ENCODE peak calls at places on chromosome X, in eight cellular contexts. One of them, this sample, is unnamed.

GRCh38 chrX:13699183-13699826 is 10.4 kb downstream of the RAB9A start:
- DNase-seq in epithelial cell of proximal tubule: no peak
- DNase-seq in ELR: peak
- DNase-seq in HT1080: peak
- DNase-seq in SW480: no peak
- DNase-seq in stimulated activated CD4-positive, alpha-beta T cell treated with anti-CD3 and anti-CD28 coated beads, Interleukin-12 subunit alpha, Interleukin-12 subunit beta, amount 100 ng/mL, for 24 hours: no peak
- DNase-seq in GM20000: peak
- DNase-seq in stimulated activated CD8-positive, alpha-beta memory T cell treated with anti-CD3 and anti-CD28 coated beads, Interleukin-7, amount 100 ng/mL, for 24 hours: no peak
- DNase-seq in this sample: peak

GRCh38 chrX:96540111-96540631 is 144.5 kb upstream of the DIAPH2 start:
- DNase-seq in SW480: no peak
- DNase-seq in ELR: no peak
- DNase-seq in GM20000: no peak
- DNase-seq in HT1080: no peak
- DNase-seq in epithelial cell of proximal tubule: no peak
- DNase-seq in stimulated activated CD4-positive, alpha-beta T cell treated with anti-CD3 and anti-CD28 coated beads, Interleukin-12 subunit alpha, Interleukin-12 subunit beta, amount 100 ng/mL, for 24 hours: no peak
- DNase-seq in stimulated activated CD8-positive, alpha-beta memory T cell treated with anti-CD3 and anti-CD28 coated beads, Interleukin-7, amount 100 ng/mL, for 24 hours: no peak
- DNase-seq in this sample: no peak

GRCh38 chrX:131671714-131672113 is 127.8 kb downstream of the OR13H1 start:
- DNase-seq in GM20000: no peak
- DNase-seq in epithelial cell of proximal tubule: no peak
- DNase-seq in HT1080: no peak
- DNase-seq in ELR: no peak
- DNase-seq in SW480: no peak
- DNase-seq in stimulated activated CD4-positive, alpha-beta T cell treated with anti-CD3 and anti-CD28 coated beads, Interleukin-12 subunit alpha, Interleukin-12 subunit beta, amount 100 ng/mL, for 24 hours: no peak
- DNase-seq in stimulated activated CD8-positive, alpha-beta memory T cell treated with anti-CD3 and anti-CD28 coated beads, Interleukin-7, amount 100 ng/mL, for 24 hours: no peak
- DNase-seq in this sample: no peak

GRCh38 chrX:33086886-33087285 is 124.5 kb downstream of the DMD start:
- DNase-seq in GM20000: no peak
- DNase-seq in SW480: no peak
- DNase-seq in stimulated activated CD8-positive, alpha-beta memory T cell treated with anti-CD3 and anti-CD28 coated beads, Interleukin-7, amount 100 ng/mL, for 24 hours: no peak
- DNase-seq in HT1080: no peak
- DNase-seq in stimulated activated CD4-positive, alpha-beta T cell treated with anti-CD3 and anti-CD28 coated beads, Interleukin-12 subunit alpha, Interleukin-12 subunit beta, amount 100 ng/mL, for 24 hours: no peak
- DNase-seq in epithelial cell of proximal tubule: no peak
- DNase-seq in ELR: no peak
- DNase-seq in this sample: no peak

GRCh38 chrX:70454441-70455365 is 10.1 kb downstream of the DLG3 start:
- DNase-seq in stimulated activated CD8-positive, alpha-beta memory T cell treated with anti-CD3 and anti-CD28 coated beads, Interleukin-7, amount 100 ng/mL, for 24 hours: peak
- DNase-seq in epithelial cell of proximal tubule: no peak
- DNase-seq in SW480: peak
- DNase-seq in stimulated activated CD4-positive, alpha-beta T cell treated with anti-CD3 and anti-CD28 coated beads, Interleukin-12 subunit alpha, Interleukin-12 subunit beta, amount 100 ng/mL, for 24 hours: peak
- DNase-seq in GM20000: peak
- DNase-seq in ELR: peak
- DNase-seq in HT1080: peak
- DNase-seq in this sample: peak

GRCh38 chrX:71225661-71226060 is 2.6 kb downstream of the GJB1 start:
- DNase-seq in SW480: no peak
- DNase-seq in stimulated activated CD4-positive, alpha-beta T cell treated with anti-CD3 and anti-CD28 coated beads, Interleukin-12 subunit alpha, Interleukin-12 subunit beta, amount 100 ng/mL, for 24 hours: no peak
- DNase-seq in ELR: peak
- DNase-seq in HT1080: no peak
- DNase-seq in GM20000: no peak
- DNase-seq in stimulated activated CD8-positive, alpha-beta memory T cell treated with anti-CD3 and anti-CD28 coated beads, Interleukin-7, amount 100 ng/mL, for 24 hours: no peak
- DNase-seq in epithelial cell of proximal tubule: no peak
- DNase-seq in this sample: no peak

GRCh38 chrX:151870603-151871002 is 42.1 kb upstream of the MAGEA4 start:
- DNase-seq in stimulated activated CD8-positive, alpha-beta memory T cell treated with anti-CD3 and anti-CD28 coated beads, Interleukin-7, amount 100 ng/mL, for 24 hours: no peak
- DNase-seq in SW480: no peak
- DNase-seq in GM20000: no peak
- DNase-seq in stimulated activated CD4-positive, alpha-beta T cell treated with anti-CD3 and anti-CD28 coated beads, Interleukin-12 subunit alpha, Interleukin-12 subunit beta, amount 100 ng/mL, for 24 hours: no peak
- DNase-seq in ELR: peak
- DNase-seq in HT1080: peak
- DNase-seq in epithelial cell of proximal tubule: peak
- DNase-seq in this sample: no peak

GRCh38 chrX:1412551-1413161 is 20.7 kb upstream of the SLC25A6 start:
- DNase-seq in stimulated activated CD4-positive, alpha-beta T cell treated with anti-CD3 and anti-CD28 coated beads, Interleukin-12 subunit alpha, Interleukin-12 subunit beta, amount 100 ng/mL, for 24 hours: no peak
- DNase-seq in HT1080: no peak
- DNase-seq in epithelial cell of proximal tubule: no peak
- DNase-seq in GM20000: no peak
- DNase-seq in stimulated activated CD8-positive, alpha-beta memory T cell treated with anti-CD3 and anti-CD28 coated beads, Interleukin-7, amount 100 ng/mL, for 24 hours: no peak
- DNase-seq in ELR: no peak
- DNase-seq in SW480: no peak
- DNase-seq in this sample: peak

GRCh38 chrX:109943092-109943739 is 59.7 kb upstream of the TMEM164 start:
- DNase-seq in GM20000: no peak
- DNase-seq in SW480: peak
- DNase-seq in stimulated activated CD4-positive, alpha-beta T cell treated with anti-CD3 and anti-CD28 coated beads, Interleukin-12 subunit alpha, Interleukin-12 subunit beta, amount 100 ng/mL, for 24 hours: no peak
- DNase-seq in HT1080: no peak
- DNase-seq in ELR: no peak
- DNase-seq in epithelial cell of proximal tubule: no peak
- DNase-seq in stimulated activated CD8-positive, alpha-beta memory T cell treated with anti-CD3 and anti-CD28 coated beads, Interleukin-7, amount 100 ng/mL, for 24 hours: no peak
- DNase-seq in this sample: no peak

GRCh38 chrX:35562395-35562794 is 235.7 kb upstream of the MAGEB16 start:
- DNase-seq in epithelial cell of proximal tubule: no peak
- DNase-seq in GM20000: no peak
- DNase-seq in SW480: no peak
- DNase-seq in stimulated activated CD8-positive, alpha-beta memory T cell treated with anti-CD3 and anti-CD28 coated beads, Interleukin-7, amount 100 ng/mL, for 24 hours: no peak
- DNase-seq in ELR: no peak
- DNase-seq in stimulated activated CD4-positive, alpha-beta T cell treated with anti-CD3 and anti-CD28 coated beads, Interleukin-12 subunit alpha, Interleukin-12 subunit beta, amount 100 ng/mL, for 24 hours: no peak
- DNase-seq in HT1080: no peak
- DNase-seq in this sample: no peak

GRCh38 chrX:56219702-56220101 is 12.5 kb upstream of the KLF8 start:
- DNase-seq in GM20000: no peak
- DNase-seq in stimulated activated CD4-positive, alpha-beta T cell treated with anti-CD3 and anti-CD28 coated beads, Interleukin-12 subunit alpha, Interleukin-12 subunit beta, amount 100 ng/mL, for 24 hours: no peak
- DNase-seq in SW480: no peak
- DNase-seq in HT1080: no peak
- DNase-seq in stimulated activated CD8-positive, alpha-beta memory T cell treated with anti-CD3 and anti-CD28 coated beads, Interleukin-7, amount 100 ng/mL, for 24 hours: no peak
- DNase-seq in ELR: no peak
- DNase-seq in epithelial cell of proximal tubule: no peak
- DNase-seq in this sample: no peak

GRCh38 chrX:40169193-40170086 is 71.7 kb upstream of the BCOR start:
- DNase-seq in ELR: peak
- DNase-seq in stimulated activated CD8-positive, alpha-beta memory T cell treated with anti-CD3 and anti-CD28 coated beads, Interleukin-7, amount 100 ng/mL, for 24 hours: peak
- DNase-seq in GM20000: peak
- DNase-seq in epithelial cell of proximal tubule: peak
- DNase-seq in stimulated activated CD4-positive, alpha-beta T cell treated with anti-CD3 and anti-CD28 coated beads, Interleukin-12 subunit alpha, Interleukin-12 subunit beta, amount 100 ng/mL, for 24 hours: peak
- DNase-seq in SW480: peak
- DNase-seq in HT1080: no peak
- DNase-seq in this sample: peak

GRCh38 chrX:10119399-10119990 is 37.3 kb upstream of the CLCN4 start:
- DNase-seq in epithelial cell of proximal tubule: peak
- DNase-seq in HT1080: peak
- DNase-seq in SW480: peak
- DNase-seq in GM20000: peak
- DNase-seq in stimulated activated CD8-positive, alpha-beta memory T cell treated with anti-CD3 and anti-CD28 coated beads, Interleukin-7, amount 100 ng/mL, for 24 hours: peak
- DNase-seq in ELR: peak
- DNase-seq in stimulated activated CD4-positive, alpha-beta T cell treated with anti-CD3 and anti-CD28 coated beads, Interleukin-12 subunit alpha, Interleukin-12 subunit beta, amount 100 ng/mL, for 24 hours: peak
- DNase-seq in this sample: peak

GRCh38 chrX:38870386-38870895 is 69.2 kb downstream of the MID1IP1 start:
- DNase-seq in GM20000: no peak
- DNase-seq in stimulated activated CD8-positive, alpha-beta memory T cell treated with anti-CD3 and anti-CD28 coated beads, Interleukin-7, amount 100 ng/mL, for 24 hours: no peak
- DNase-seq in SW480: no peak
- DNase-seq in epithelial cell of proximal tubule: no peak
- DNase-seq in HT1080: no peak
- DNase-seq in stimulated activated CD4-positive, alpha-beta T cell treated with anti-CD3 and anti-CD28 coated beads, Interleukin-12 subunit alpha, Interleukin-12 subunit beta, amount 100 ng/mL, for 24 hours: no peak
- DNase-seq in ELR: no peak
- DNase-seq in this sample: no peak

GRCh38 chrX:47030339-47030738 is 47.9 kb upstream of the RGN start:
- DNase-seq in GM20000: peak
- DNase-seq in HT1080: peak
- DNase-seq in stimulated activated CD4-positive, alpha-beta T cell treated with anti-CD3 and anti-CD28 coated beads, Interleukin-12 subunit alpha, Interleukin-12 subunit beta, amount 100 ng/mL, for 24 hours: no peak
- DNase-seq in ELR: peak
- DNase-seq in epithelial cell of proximal tubule: peak
- DNase-seq in SW480: peak
- DNase-seq in stimulated activated CD8-positive, alpha-beta memory T cell treated with anti-CD3 and anti-CD28 coated beads, Interleukin-7, amount 100 ng/mL, for 24 hours: no peak
- DNase-seq in this sample: peak

GRCh38 chrX:115460565-115460888 is 100.4 kb upstream of the PLS3 start:
- DNase-seq in ELR: no peak
- DNase-seq in stimulated activated CD4-positive, alpha-beta T cell treated with anti-CD3 and anti-CD28 coated beads, Interleukin-12 subunit alpha, Interleukin-12 subunit beta, amount 100 ng/mL, for 24 hours: no peak
- DNase-seq in epithelial cell of proximal tubule: no peak
- DNase-seq in stimulated activated CD8-positive, alpha-beta memory T cell treated with anti-CD3 and anti-CD28 coated beads, Interleukin-7, amount 100 ng/mL, for 24 hours: no peak
- DNase-seq in GM20000: no peak
- DNase-seq in HT1080: no peak
- DNase-seq in SW480: no peak
- DNase-seq in this sample: no peak

GRCh38 chrX:114134465-114134864 is 449.4 kb upstream of the HTR2C start:
- DNase-seq in SW480: no peak
- DNase-seq in HT1080: peak
- DNase-seq in epithelial cell of proximal tubule: no peak
- DNase-seq in stimulated activated CD4-positive, alpha-beta T cell treated with anti-CD3 and anti-CD28 coated beads, Interleukin-12 subunit alpha, Interleukin-12 subunit beta, amount 100 ng/mL, for 24 hours: no peak
- DNase-seq in GM20000: no peak
- DNase-seq in stimulated activated CD8-positive, alpha-beta memory T cell treated with anti-CD3 and anti-CD28 coated beads, Interleukin-7, amount 100 ng/mL, for 24 hours: no peak
- DNase-seq in ELR: peak
- DNase-seq in this sample: no peak

GRCh38 chrX:36867143-36867542 is 141.0 kb upstream of the FAM47C start:
- DNase-seq in SW480: peak
- DNase-seq in stimulated activated CD8-positive, alpha-beta memory T cell treated with anti-CD3 and anti-CD28 coated beads, Interleukin-7, amount 100 ng/mL, for 24 hours: no peak
- DNase-seq in stimulated activated CD4-positive, alpha-beta T cell treated with anti-CD3 and anti-CD28 coated beads, Interleukin-12 subunit alpha, Interleukin-12 subunit beta, amount 100 ng/mL, for 24 hours: no peak
- DNase-seq in GM20000: peak
- DNase-seq in epithelial cell of proximal tubule: no peak
- DNase-seq in ELR: peak
- DNase-seq in HT1080: peak
- DNase-seq in this sample: peak

GRCh38 chrX:30150196-30150895 is 65.0 kb upstream of the MAGEB2 start:
- DNase-seq in GM20000: no peak
- DNase-seq in SW480: no peak
- DNase-seq in epithelial cell of proximal tubule: no peak
- DNase-seq in stimulated activated CD8-positive, alpha-beta memory T cell treated with anti-CD3 and anti-CD28 coated beads, Interleukin-7, amount 100 ng/mL, for 24 hours: no peak
- DNase-seq in HT1080: peak
- DNase-seq in stimulated activated CD4-positive, alpha-beta T cell treated with anti-CD3 and anti-CD28 coated beads, Interleukin-12 subunit alpha, Interleukin-12 subunit beta, amount 100 ng/mL, for 24 hours: no peak
- DNase-seq in ELR: peak
- DNase-seq in this sample: no peak

GRCh38 chrX:51459125-51459524 is 37.3 kb downstream of the NUDT11 start:
- DNase-seq in ELR: peak
- DNase-seq in epithelial cell of proximal tubule: no peak
- DNase-seq in stimulated activated CD4-positive, alpha-beta T cell treated with anti-CD3 and anti-CD28 coated beads, Interleukin-12 subunit alpha, Interleukin-12 subunit beta, amount 100 ng/mL, for 24 hours: no peak
- DNase-seq in SW480: peak
- DNase-seq in stimulated activated CD8-positive, alpha-beta memory T cell treated with anti-CD3 and anti-CD28 coated beads, Interleukin-7, amount 100 ng/mL, for 24 hours: no peak
- DNase-seq in HT1080: no peak
- DNase-seq in GM20000: no peak
- DNase-seq in this sample: no peak

GRCh38 chrX:27815209-27815608 is 7.4 kb downstream of the MAGEB10 start:
- DNase-seq in GM20000: no peak
- DNase-seq in stimulated activated CD8-positive, alpha-beta memory T cell treated with anti-CD3 and anti-CD28 coated beads, Interleukin-7, amount 100 ng/mL, for 24 hours: no peak
- DNase-seq in stimulated activated CD4-positive, alpha-beta T cell treated with anti-CD3 and anti-CD28 coated beads, Interleukin-12 subunit alpha, Interleukin-12 subunit beta, amount 100 ng/mL, for 24 hours: no peak
- DNase-seq in SW480: no peak
- DNase-seq in ELR: peak
- DNase-seq in HT1080: peak
- DNase-seq in epithelial cell of proximal tubule: no peak
- DNase-seq in this sample: no peak

GRCh38 chrX:19882066-19882775 is 5.2 kb downstream of the SH3KBP1 start:
- DNase-seq in stimulated activated CD4-positive, alpha-beta T cell treated with anti-CD3 and anti-CD28 coated beads, Interleukin-12 subunit alpha, Interleukin-12 subunit beta, amount 100 ng/mL, for 24 hours: no peak
- DNase-seq in HT1080: peak
- DNase-seq in SW480: peak
- DNase-seq in epithelial cell of proximal tubule: no peak
- DNase-seq in stimulated activated CD8-positive, alpha-beta memory T cell treated with anti-CD3 and anti-CD28 coated beads, Interleukin-7, amount 100 ng/mL, for 24 hours: no peak
- DNase-seq in ELR: peak
- DNase-seq in GM20000: no peak
- DNase-seq in this sample: no peak

GRCh38 chrX:133191739-133192039 is 26.5 kb downstream of the TFDP3 start:
- DNase-seq in SW480: peak
- DNase-seq in GM20000: no peak
- DNase-seq in HT1080: no peak
- DNase-seq in stimulated activated CD4-positive, alpha-beta T cell treated with anti-CD3 and anti-CD28 coated beads, Interleukin-12 subunit alpha, Interleukin-12 subunit beta, amount 100 ng/mL, for 24 hours: no peak
- DNase-seq in ELR: no peak
- DNase-seq in stimulated activated CD8-positive, alpha-beta memory T cell treated with anti-CD3 and anti-CD28 coated beads, Interleukin-7, amount 100 ng/mL, for 24 hours: no peak
- DNase-seq in epithelial cell of proximal tubule: no peak
- DNase-seq in this sample: no peak

GRCh38 chrX:13826770-13827169 is 9.9 kb upstream of the GPM6B start:
- DNase-seq in ELR: no peak
- DNase-seq in GM20000: no peak
- DNase-seq in stimulated activated CD8-positive, alpha-beta memory T cell treated with anti-CD3 and anti-CD28 coated beads, Interleukin-7, amount 100 ng/mL, for 24 hours: no peak
- DNase-seq in epithelial cell of proximal tubule: no peak
- DNase-seq in stimulated activated CD4-positive, alpha-beta T cell treated with anti-CD3 and anti-CD28 coated beads, Interleukin-12 subunit alpha, Interleukin-12 subunit beta, amount 100 ng/mL, for 24 hours: no peak
- DNase-seq in HT1080: no peak
- DNase-seq in SW480: no peak
- DNase-seq in this sample: no peak

GRCh38 chrX:74251006-74251930 is 52.7 kb upstream of the ZCCHC13 start:
- DNase-seq in HT1080: no peak
- DNase-seq in SW480: no peak
- DNase-seq in epithelial cell of proximal tubule: no peak
- DNase-seq in GM20000: no peak
- DNase-seq in stimulated activated CD4-positive, alpha-beta T cell treated with anti-CD3 and anti-CD28 coated beads, Interleukin-12 subunit alpha, Interleukin-12 subunit beta, amount 100 ng/mL, for 24 hours: no peak
- DNase-seq in ELR: peak
- DNase-seq in stimulated activated CD8-positive, alpha-beta memory T cell treated with anti-CD3 and anti-CD28 coated beads, Interleukin-7, amount 100 ng/mL, for 24 hours: no peak
- DNase-seq in this sample: no peak

GRCh38 chrX:19576742-19577141 is 61.4 kb upstream of the MAP3K15 start:
- DNase-seq in stimulated activated CD8-positive, alpha-beta memory T cell treated with anti-CD3 and anti-CD28 coated beads, Interleukin-7, amount 100 ng/mL, for 24 hours: no peak
- DNase-seq in GM20000: no peak
- DNase-seq in ELR: no peak
- DNase-seq in HT1080: no peak
- DNase-seq in SW480: no peak
- DNase-seq in stimulated activated CD4-positive, alpha-beta T cell treated with anti-CD3 and anti-CD28 coated beads, Interleukin-12 subunit alpha, Interleukin-12 subunit beta, amount 100 ng/mL, for 24 hours: no peak
- DNase-seq in epithelial cell of proximal tubule: no peak
- DNase-seq in this sample: no peak

GRCh38 chrX:153946910-153947769 is 2.7 kb upstream of the RENBP start:
- DNase-seq in stimulated activated CD8-positive, alpha-beta memory T cell treated with anti-CD3 and anti-CD28 coated beads, Interleukin-7, amount 100 ng/mL, for 24 hours: peak
- DNase-seq in GM20000: peak
- DNase-seq in SW480: peak
- DNase-seq in HT1080: peak
- DNase-seq in stimulated activated CD4-positive, alpha-beta T cell treated with anti-CD3 and anti-CD28 coated beads, Interleukin-12 subunit alpha, Interleukin-12 subunit beta, amount 100 ng/mL, for 24 hours: peak
- DNase-seq in epithelial cell of proximal tubule: no peak
- DNase-seq in ELR: peak
- DNase-seq in this sample: peak

GRCh38 chrX:113833096-113833495 is 750.8 kb upstream of the HTR2C start:
- DNase-seq in stimulated activated CD8-positive, alpha-beta memory T cell treated with anti-CD3 and anti-CD28 coated beads, Interleukin-7, amount 100 ng/mL, for 24 hours: no peak
- DNase-seq in HT1080: peak
- DNase-seq in stimulated activated CD4-positive, alpha-beta T cell treated with anti-CD3 and anti-CD28 coated beads, Interleukin-12 subunit alpha, Interleukin-12 subunit beta, amount 100 ng/mL, for 24 hours: no peak
- DNase-seq in epithelial cell of proximal tubule: no peak
- DNase-seq in GM20000: no peak
- DNase-seq in ELR: no peak
- DNase-seq in SW480: no peak
- DNase-seq in this sample: no peak

GRCh38 chrX:71911023-71911730 is 532 bp downstream of the NHSL2 start:
- DNase-seq in HT1080: peak
- DNase-seq in GM20000: peak
- DNase-seq in stimulated activated CD4-positive, alpha-beta T cell treated with anti-CD3 and anti-CD28 coated beads, Interleukin-12 subunit alpha, Interleukin-12 subunit beta, amount 100 ng/mL, for 24 hours: no peak
- DNase-seq in SW480: no peak
- DNase-seq in ELR: peak
- DNase-seq in stimulated activated CD8-positive, alpha-beta memory T cell treated with anti-CD3 and anti-CD28 coated beads, Interleukin-7, amount 100 ng/mL, for 24 hours: peak
- DNase-seq in epithelial cell of proximal tubule: no peak
- DNase-seq in this sample: peak

GRCh38 chrX:75303795-75304194 is 29.9 kb downstream of the UPRT start:
- DNase-seq in HT1080: no peak
- DNase-seq in SW480: no peak
- DNase-seq in stimulated activated CD4-positive, alpha-beta T cell treated with anti-CD3 and anti-CD28 coated beads, Interleukin-12 subunit alpha, Interleukin-12 subunit beta, amount 100 ng/mL, for 24 hours: no peak
- DNase-seq in epithelial cell of proximal tubule: no peak
- DNase-seq in ELR: no peak
- DNase-seq in GM20000: no peak
- DNase-seq in stimulated activated CD8-positive, alpha-beta memory T cell treated with anti-CD3 and anti-CD28 coated beads, Interleukin-7, amount 100 ng/mL, for 24 hours: no peak
- DNase-seq in this sample: no peak

GRCh38 chrX:133513116-133513515 is 97.8 kb upstream of the GPC4 start:
- DNase-seq in epithelial cell of proximal tubule: no peak
- DNase-seq in GM20000: no peak
- DNase-seq in HT1080: no peak
- DNase-seq in stimulated activated CD4-positive, alpha-beta T cell treated with anti-CD3 and anti-CD28 coated beads, Interleukin-12 subunit alpha, Interleukin-12 subunit beta, amount 100 ng/mL, for 24 hours: no peak
- DNase-seq in SW480: no peak
- DNase-seq in ELR: no peak
- DNase-seq in stimulated activated CD8-positive, alpha-beta memory T cell treated with anti-CD3 and anti-CD28 coated beads, Interleukin-7, amount 100 ng/mL, for 24 hours: no peak
- DNase-seq in this sample: no peak

GRCh38 chrX:21926527-21927278 is 13.8 kb upstream of the SMS start:
- DNase-seq in HT1080: peak
- DNase-seq in SW480: peak
- DNase-seq in epithelial cell of proximal tubule: peak
- DNase-seq in stimulated activated CD8-positive, alpha-beta memory T cell treated with anti-CD3 and anti-CD28 coated beads, Interleukin-7, amount 100 ng/mL, for 24 hours: no peak
- DNase-seq in ELR: peak
- DNase-seq in stimulated activated CD4-positive, alpha-beta T cell treated with anti-CD3 and anti-CD28 coated beads, Interleukin-12 subunit alpha, Interleukin-12 subunit beta, amount 100 ng/mL, for 24 hours: no peak
- DNase-seq in GM20000: peak
- DNase-seq in this sample: peak

GRCh38 chrX:39981946-39982345 is 115.8 kb downstream of the BCOR start:
- DNase-seq in HT1080: no peak
- DNase-seq in GM20000: no peak
- DNase-seq in epithelial cell of proximal tubule: no peak
- DNase-seq in SW480: no peak
- DNase-seq in stimulated activated CD4-positive, alpha-beta T cell treated with anti-CD3 and anti-CD28 coated beads, Interleukin-12 subunit alpha, Interleukin-12 subunit beta, amount 100 ng/mL, for 24 hours: no peak
- DNase-seq in stimulated activated CD8-positive, alpha-beta memory T cell treated with anti-CD3 and anti-CD28 coated beads, Interleukin-7, amount 100 ng/mL, for 24 hours: no peak
- DNase-seq in ELR: no peak
- DNase-seq in this sample: no peak

GRCh38 chrX:153769158-153769864 is 5.3 kb downstream of the PLXNB3 start:
- DNase-seq in HT1080: no peak
- DNase-seq in ELR: no peak
- DNase-seq in epithelial cell of proximal tubule: no peak
- DNase-seq in SW480: no peak
- DNase-seq in stimulated activated CD4-positive, alpha-beta T cell treated with anti-CD3 and anti-CD28 coated beads, Interleukin-12 subunit alpha, Interleukin-12 subunit beta, amount 100 ng/mL, for 24 hours: no peak
- DNase-seq in GM20000: peak
- DNase-seq in stimulated activated CD8-positive, alpha-beta memory T cell treated with anti-CD3 and anti-CD28 coated beads, Interleukin-7, amount 100 ng/mL, for 24 hours: no peak
- DNase-seq in this sample: peak

This sample was measured in GM13976.